ENCODE peak calls at places on chromosome 15, in six cellular contexts. B is GM23248, R is astrocyte of the spinal cord, Y is brain microvascular endothelial cell, E is psoas muscle, F is neuronal stem cell. K is an unnamed sample.
A peak's percentile ranks its signal among the peaks of the same experiment; 100 is the strongest.

GRCh38 chr15:23823508-23823907 is 136.4 kb upstream of the NDN start:
- DNase-seq in F (no peak), E (no peak), B (no peak), R (no peak), Y (no peak), K (no peak)

GRCh38 chr15:63729115-63729884 is 104.4 kb downstream of the HERC1 start:
- DNase-seq in Y (no peak), E (no peak), B (no peak), F (no peak), R (no peak), K (no peak)

GRCh38 chr15:63219196-63219719 is 29.9 kb downstream of the RAB8B start:
- DNase-seq in Y (no peak), F (no peak), R (no peak), B (no peak), E (no peak), K (no peak)

GRCh38 chr15:58918239-58918638 is 15.2 kb downstream of the SLTM start:
- DNase-seq in R (no peak), E (no peak), F (no peak), Y (no peak), B (no peak), K (no peak)

GRCh38 chr15:35914573-35914972 is 368.6 kb upstream of the DPH6 start:
- DNase-seq in R (no peak), F (no peak), B (no peak), E (no peak), Y (no peak), K (no peak)

GRCh38 chr15:52349062-52349700 is 53.6 kb upstream of the MYO5C start:
- DNase-seq in F (no peak), E (no peak), Y (peak; percentile 47), B (peak; percentile 42), R (no peak), K (no peak)

GRCh38 chr15:40092416-40093223 is 16.1 kb downstream of the BMF start:
- DNase-seq in Y (no peak), B (peak; percentile 74), E (peak; percentile 89), F (no peak), R (peak; percentile 84), K (peak; percentile 90)

GRCh38 chr15:33007295-33007855 is 187.1 kb downstream of the FMN1 start:
- DNase-seq in Y (peak; percentile 82), F (no peak), E (no peak), R (peak; percentile 49), B (peak; percentile 59), K (no peak)

GRCh38 chr15:82951472-82952155 is 906 bp downstream of the HOMER2 start:
- DNase-seq in Y (no peak), R (peak; percentile 19), E (no peak), B (peak; percentile 75), F (no peak), K (no peak)

GRCh38 chr15:82952156-82953081 is at the start of gene HOMER2:
- DNase-seq in F (peak; percentile 40), Y (no peak), R (no peak), B (peak; percentile 69), E (peak; percentile 66), K (no peak)

GRCh38 chr15:82950746-82951370 is 1.7 kb downstream of the HOMER2 start:
- DNase-seq in Y (no peak), E (no peak), F (no peak), B (no peak), R (no peak), K (no peak)

GRCh38 chr15:82946155-82946701 is 6.3 kb downstream of the HOMER2 start:
- DNase-seq in E (no peak), F (no peak), B (no peak), Y (no peak), R (no peak), K (no peak)

DNA sequence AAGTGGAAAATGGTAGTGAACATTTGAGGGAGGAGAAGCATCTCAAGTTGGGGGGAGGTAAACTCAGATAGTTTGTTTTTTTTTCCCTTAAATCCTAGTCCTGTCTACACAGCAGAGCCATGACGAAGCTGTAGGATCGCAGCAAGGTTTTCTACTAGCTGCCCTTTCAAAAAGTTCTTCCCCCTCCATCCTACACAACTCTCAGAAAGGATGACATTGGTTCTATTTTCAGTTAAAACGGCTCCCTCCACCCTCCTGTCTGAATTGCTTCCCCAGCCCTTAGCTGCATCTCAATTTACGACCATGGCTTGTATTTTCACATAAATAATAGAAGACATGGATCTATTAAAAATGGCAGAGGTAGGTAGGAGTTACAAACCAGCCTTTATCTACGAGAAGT is 2.2 kb downstream of the HOMER2 start:
- DNase-seq in F (no peak), B (no peak), Y (no peak), R (no peak), E (no peak), K (no peak)
- H3K4me3 ChIP-seq in F (no peak overlapping the region), B (no peak overlapping the region), Y (no peak overlapping the region), R (no peak overlapping the region), E (peak overlapping the region; percentile 80), K (no peak overlapping the region)

GRCh38 chr15:56732881-56733130 is 503 bp downstream of the ZNF280D start:
- DNase-seq in E (no peak), Y (peak; percentile 29), R (peak; percentile 80), B (no peak), F (no peak), K (no peak)

GRCh38 chr15:56732135-56732880 is 1.0 kb downstream of the ZNF280D start:
- DNase-seq in F (peak; percentile 20), B (peak; percentile 82), E (no peak), R (peak; percentile 80), Y (peak; percentile 44), K (no peak)

GRCh38 chr15:56735589-56735988 is 2.3 kb upstream of the ZNF280D start:
- DNase-seq in Y (no peak), R (no peak), B (no peak), E (no peak), F (no peak), K (no peak)

GRCh38 chr15:56733131-56734012 is at the start of gene ZNF280D:
- DNase-seq in R (peak; percentile 93), F (peak; percentile 67), Y (peak; percentile 88), E (peak; percentile 95), B (peak; percentile 95), K (peak; percentile 67)

DNA sequence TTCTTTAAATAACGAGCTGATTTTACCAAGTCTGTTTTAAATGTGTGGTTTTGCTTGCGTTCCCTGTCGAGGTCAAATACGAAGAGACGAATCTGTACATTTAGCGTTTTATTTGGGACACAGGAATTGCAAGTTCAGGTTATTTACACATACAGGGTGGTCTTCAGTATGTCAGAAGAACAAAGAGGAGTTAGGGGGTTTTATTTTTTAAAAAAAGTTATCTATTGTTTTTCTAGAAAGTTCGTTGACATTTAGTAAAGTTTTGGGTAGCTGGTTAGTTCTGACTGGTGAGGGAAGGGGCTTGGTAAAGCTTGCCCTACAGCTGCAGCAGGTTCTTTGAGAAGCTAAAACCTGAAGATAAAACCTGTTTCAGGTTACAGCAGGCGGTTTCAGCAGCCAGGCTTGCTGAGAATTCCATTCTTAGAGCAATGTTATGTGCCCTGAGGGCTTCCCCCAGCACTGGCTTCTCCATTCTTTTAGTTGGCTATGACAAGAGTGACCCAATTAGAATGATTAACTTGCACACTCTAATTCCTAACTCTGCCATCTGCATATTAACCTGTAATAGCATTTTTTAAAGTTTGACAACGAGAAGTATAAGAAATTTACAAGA is 810 bp upstream of the ZNF280D start:
- DNase-seq in Y (no peak), R (no peak), F (no peak), E (no peak), B (no peak), K (no peak)
- H3K4me3 ChIP-seq in Y (no peak overlapping the region), R (no peak overlapping the region), F (no peak overlapping the region), E (peak overlapping the region; percentile 81), B (peak overlapping the region; percentile 84), K (no peak overlapping the region)

GRCh38 chr15:49421991-49422390 is 1.1 kb upstream of the FGF7 start:
- DNase-seq in F (peak; percentile 40), Y (peak; percentile 38), R (peak; percentile 76), E (peak; percentile 62), B (peak; percentile 69), K (peak; percentile 34)
- H3K4me3 ChIP-seq in F (no peak overlapping the region), Y (no peak overlapping the region), R (no peak overlapping the region), E (peak overlapping the region; percentile 53), B (peak overlapping the region; percentile 99), K (no peak overlapping the region)

DNA sequence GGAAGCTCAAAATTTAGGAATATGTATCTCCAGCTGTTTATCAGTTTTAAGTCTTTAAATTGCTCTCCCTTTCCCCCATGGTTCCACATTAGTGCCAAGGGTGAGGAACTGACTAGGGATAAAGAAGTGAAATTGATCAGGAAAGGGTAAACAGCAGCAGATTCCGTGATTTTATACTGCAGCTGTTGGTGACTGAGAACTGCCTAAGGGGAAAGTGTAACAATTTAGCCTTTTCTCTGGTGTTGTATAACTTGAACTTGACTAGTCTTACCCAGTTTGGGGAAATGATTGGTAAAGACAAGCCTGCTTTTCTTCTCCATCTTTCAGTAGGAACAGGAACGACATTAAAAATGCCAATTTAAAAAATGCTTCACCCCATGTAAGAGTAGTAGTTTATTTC is 5.0 kb downstream of the SPRED1 start:
- DNase-seq in B (no peak), R (no peak), F (no peak), E (no peak), Y (no peak), K (no peak)
- H3K4me3 ChIP-seq in B (peak overlapping the region; percentile 86), R (peak overlapping the region; percentile 7), F (peak overlapping the region; percentile 76), E (no peak overlapping the region), Y (peak overlapping the region; percentile 90), K (peak overlapping the region; percentile 8)

DNA sequence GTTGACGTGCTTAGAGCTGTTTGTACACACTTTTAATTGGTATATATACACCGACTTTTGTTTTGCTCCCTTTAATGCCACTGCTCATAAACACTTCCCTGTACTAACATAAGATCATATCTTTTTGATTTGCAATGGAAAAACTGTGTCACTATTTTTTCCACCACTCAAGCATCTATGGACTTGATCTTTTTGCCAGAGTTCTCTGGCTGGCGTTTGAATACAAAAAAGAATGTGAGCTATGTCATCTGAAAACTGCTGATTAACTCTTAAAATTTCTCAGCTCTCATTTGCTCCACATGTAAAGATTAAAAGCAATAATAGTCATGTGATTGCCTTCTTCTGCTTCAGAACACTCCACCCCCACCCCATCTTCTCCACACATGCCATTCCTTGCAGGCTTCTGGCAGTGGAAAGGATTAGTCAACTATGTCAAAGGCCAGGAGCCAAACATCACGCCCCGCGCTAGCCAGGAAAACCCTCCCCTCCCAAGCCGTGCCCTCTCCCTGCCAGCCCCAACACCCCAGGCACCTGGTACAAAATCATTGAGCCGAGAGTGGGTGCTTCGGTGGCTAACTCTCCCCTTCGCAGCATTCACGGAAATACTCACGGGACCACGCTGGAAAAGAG is 123.4 kb upstream of the MEF2A start:
- DNase-seq in F (no peak), R (peak; percentile 86), B (peak; percentile 92), E (peak; percentile 83), Y (peak; percentile 71), K (peak; percentile 72)
- H3K4me3 ChIP-seq in F (no peak overlapping the region), R (no peak overlapping the region), B (peak overlapping the region; percentile 55), E (peak overlapping the region; percentile 33), Y (no peak overlapping the region), K (no peak overlapping the region)